ENCODE peak calls at places on chromosomes 5 and 9, in nine cellular contexts. Z, N, J, G, K, I, R, L and Q are unnamed samples.

GRCh38 chr5:150557507-150557872 is 49.6 kb downstream of the NDST1 start:
- DNase-seq in Z (no peak), N (no peak), J (no peak), G (no peak), K (no peak), I (no peak), R (no peak), L (no peak), Q (no peak)

GRCh38 chr5:2187687-2188086 is 305.0 kb upstream of the IRX4 start:
- DNase-seq in Z (no peak), N (no peak), J (peak), G (no peak), K (no peak), I (no peak), R (peak), L (no peak), Q (no peak)

GRCh38 chr5:78065663-78066062 is 228.8 kb downstream of the AP3B1 start:
- DNase-seq in Z (no peak), N (no peak), J (no peak), G (no peak), K (no peak), I (no peak), R (no peak), L (no peak), Q (no peak)

GRCh38 chr9:20200900-20201495 is 412.2 kb upstream of the SLC24A2 start:
- DNase-seq in Z (peak), N (no peak), J (no peak), G (no peak), K (no peak), I (no peak), R (no peak), L (no peak), Q (no peak)

GRCh38 chr5:68329554-68329953 is 114.0 kb downstream of the PIK3R1 start:
- DNase-seq in Z (no peak), N (peak), J (no peak), G (no peak), K (no peak), I (no peak), R (no peak), L (no peak), Q (no peak)

GRCh38 chr9:120619751-120620655 is 40.0 kb upstream of the CDK5RAP2 start:
- DNase-seq in Z (peak), N (peak), J (no peak), G (peak), K (peak), I (no peak), R (no peak), L (no peak), Q (peak)

GRCh38 chr5:142816577-142816976 is 46.4 kb downstream of the ARHGAP26 start:
- DNase-seq in Z (peak), N (no peak), J (peak), G (peak), K (no peak), I (peak), R (peak), L (peak), Q (no peak)

GRCh38 chr9:81971727-81972126 is 16.8 kb upstream of the SPATA31D1 start:
- DNase-seq in Z (no peak), N (no peak), J (no peak), G (no peak), K (no peak), I (no peak), R (no peak), L (no peak), Q (no peak)

GRCh38 chr9:130610862-130611689 is 31.7 kb downstream of the FUBP3 start:
- DNase-seq in Z (no peak), N (peak), J (no peak), G (no peak), K (no peak), I (no peak), R (no peak), L (no peak), Q (no peak)

GRCh38 chr5:59548807-59549357 is 344.6 kb downstream of the PDE4D start:
- DNase-seq in Z (no peak), N (no peak), J (no peak), G (no peak), K (no peak), I (no peak), R (no peak), L (no peak), Q (no peak)

GRCh38 chr5:43773032-43773830 is 170.3 kb downstream of the NNT start:
- DNase-seq in Z (peak), N (peak), J (no peak), G (peak), K (no peak), I (no peak), R (no peak), L (no peak), Q (peak)

GRCh38 chr5:42994285-42995151 is 45.6 kb downstream of the ANXA2R start:
- DNase-seq in Z (peak), N (peak), J (peak), G (peak), K (peak), I (peak), R (peak), L (peak), Q (no peak)

GRCh38 chr5:168813179-168813968 is 234.2 kb upstream of the PANK3 start:
- DNase-seq in Z (no peak), N (no peak), J (no peak), G (no peak), K (no peak), I (no peak), R (no peak), L (no peak), Q (no peak)

GRCh38 chr9:20754556-20754955 is 70.5 kb downstream of the FOCAD start:
- DNase-seq in Z (peak), N (no peak), J (no peak), G (peak), K (no peak), I (no peak), R (no peak), L (no peak), Q (no peak)

GRCh38 chr9:126215486-126215885 is 111.1 kb upstream of the MVB12B start:
- DNase-seq in Z (no peak), N (no peak), J (no peak), G (no peak), K (no peak), I (no peak), R (no peak), L (no peak), Q (no peak)

GRCh38 chr5:157502143-157502647 is 42.2 kb downstream of the NIPAL4 start:
- DNase-seq in Z (no peak), N (peak), J (no peak), G (no peak), K (no peak), I (no peak), R (no peak), L (no peak), Q (no peak)

GRCh38 chr9:99023831-99024230 is 80.1 kb downstream of the COL15A1 start:
- DNase-seq in Z (peak), N (peak), J (peak), G (peak), K (no peak), I (no peak), R (no peak), L (no peak), Q (no peak)

GRCh38 chr9:114130624-114131277 is 24.6 kb upstream of the COL27A1 start:
- DNase-seq in Z (no peak), N (no peak), J (no peak), G (no peak), K (no peak), I (no peak), R (no peak), L (no peak), Q (no peak)